ENCODE peak calls at places on chromosomes 6 and 20, in six cellular contexts. One of them, this sample, is unnamed.

GRCh38 chr6:96844530-96844929 is 7.3 kb upstream of the GPR63 start:
- DNase-seq in body of pancreas: no peak
- DNase-seq in heart right ventricle: no peak
- DNase-seq in ovary: no peak
- DNase-seq in CD14-positive monocyte: no peak
- DNase-seq in astrocyte of the cerebellum: no peak
- DNase-seq in this sample: no peak

GRCh38 chr6:139584599-139584998 is 210.2 kb upstream of the CITED2 start:
- DNase-seq in body of pancreas: no peak
- DNase-seq in heart right ventricle: no peak
- DNase-seq in ovary: no peak
- DNase-seq in CD14-positive monocyte: no peak
- DNase-seq in astrocyte of the cerebellum: no peak
- DNase-seq in this sample: no peak

GRCh38 chr20:38769376-38770295 is 21.4 kb downstream of the ACTR5 start:
- DNase-seq in body of pancreas: no peak
- DNase-seq in heart right ventricle: no peak
- DNase-seq in ovary: no peak
- DNase-seq in CD14-positive monocyte: no peak
- DNase-seq in astrocyte of the cerebellum: no peak
- DNase-seq in this sample: no peak

GRCh38 chr6:23305325-23305943 is 736.1 kb downstream of the HDGFL1 start:
- DNase-seq in body of pancreas: no peak
- DNase-seq in heart right ventricle: no peak
- DNase-seq in ovary: no peak
- DNase-seq in CD14-positive monocyte: no peak
- DNase-seq in astrocyte of the cerebellum: no peak
- DNase-seq in this sample: no peak

GRCh38 chr6:3389390-3390167 is 67.3 kb downstream of the SLC22A23 start:
- DNase-seq in body of pancreas: no peak
- DNase-seq in heart right ventricle: no peak
- DNase-seq in ovary: no peak
- DNase-seq in CD14-positive monocyte: no peak
- DNase-seq in astrocyte of the cerebellum: peak; percentile 92
- DNase-seq in this sample: peak; percentile 51

GRCh38 chr20:50484271-50484976 is 25.8 kb upstream of the PTPN1 start:
- DNase-seq in body of pancreas: no peak
- DNase-seq in heart right ventricle: no peak
- DNase-seq in ovary: no peak
- DNase-seq in CD14-positive monocyte: no peak
- DNase-seq in astrocyte of the cerebellum: no peak
- DNase-seq in this sample: no peak

GRCh38 chr20:35235881-35236280 is 9.4 kb downstream of the MMP24 start:
- DNase-seq in body of pancreas: no peak
- DNase-seq in heart right ventricle: no peak
- DNase-seq in ovary: no peak
- DNase-seq in CD14-positive monocyte: no peak
- DNase-seq in astrocyte of the cerebellum: no peak
- DNase-seq in this sample: no peak

GRCh38 chr6:147043994-147044477 is 160.2 kb upstream of the STXBP5 start:
- DNase-seq in body of pancreas: no peak
- DNase-seq in heart right ventricle: no peak
- DNase-seq in ovary: no peak
- DNase-seq in CD14-positive monocyte: no peak
- DNase-seq in astrocyte of the cerebellum: no peak
- DNase-seq in this sample: peak; percentile 61

GRCh38 chr6:158625881-158626305 is 18.6 kb downstream of the DYNLT1 start:
- DNase-seq in body of pancreas: no peak
- DNase-seq in heart right ventricle: no peak
- DNase-seq in ovary: peak; percentile 69
- DNase-seq in CD14-positive monocyte: no peak
- DNase-seq in astrocyte of the cerebellum: no peak
- DNase-seq in this sample: no peak

DNA sequence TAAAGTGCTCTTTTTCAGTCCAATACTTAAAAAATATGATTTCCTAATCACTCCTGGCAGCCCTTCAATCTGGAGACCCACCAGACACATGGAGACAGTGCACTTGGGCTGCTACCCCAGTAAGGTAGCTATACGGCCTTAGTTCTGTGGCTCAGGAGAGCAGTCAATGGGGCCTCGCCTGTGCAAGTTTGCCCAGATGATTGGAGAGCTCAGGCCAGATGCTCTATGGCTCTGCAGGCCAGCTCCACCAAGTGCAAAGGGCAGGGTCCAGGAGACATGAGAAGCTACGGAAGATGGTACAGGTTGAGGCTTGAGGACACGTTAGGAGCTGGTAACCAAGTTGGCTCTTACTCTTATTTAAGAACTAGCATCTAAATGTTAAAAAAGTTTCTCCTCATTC is 30.7 kb downstream of the STK38 start:
- DNase-seq in body of pancreas: no peak
- DNase-seq in heart right ventricle: no peak
- DNase-seq in ovary: no peak
- DNase-seq in CD14-positive monocyte: no peak
- DNase-seq in astrocyte of the cerebellum: no peak
- DNase-seq in this sample: no peak
- TF ChIP-seq CTCF in body of pancreas: no peak
- TF ChIP-seq CTCF in heart right ventricle: no peak
- TF ChIP-seq CTCF in ovary: no peak
- TF ChIP-seq CTCF in CD14-positive monocyte: no peak
- TF ChIP-seq CTCF in astrocyte of the cerebellum: no peak
- TF ChIP-seq CTCF in this sample: no peak

DNA sequence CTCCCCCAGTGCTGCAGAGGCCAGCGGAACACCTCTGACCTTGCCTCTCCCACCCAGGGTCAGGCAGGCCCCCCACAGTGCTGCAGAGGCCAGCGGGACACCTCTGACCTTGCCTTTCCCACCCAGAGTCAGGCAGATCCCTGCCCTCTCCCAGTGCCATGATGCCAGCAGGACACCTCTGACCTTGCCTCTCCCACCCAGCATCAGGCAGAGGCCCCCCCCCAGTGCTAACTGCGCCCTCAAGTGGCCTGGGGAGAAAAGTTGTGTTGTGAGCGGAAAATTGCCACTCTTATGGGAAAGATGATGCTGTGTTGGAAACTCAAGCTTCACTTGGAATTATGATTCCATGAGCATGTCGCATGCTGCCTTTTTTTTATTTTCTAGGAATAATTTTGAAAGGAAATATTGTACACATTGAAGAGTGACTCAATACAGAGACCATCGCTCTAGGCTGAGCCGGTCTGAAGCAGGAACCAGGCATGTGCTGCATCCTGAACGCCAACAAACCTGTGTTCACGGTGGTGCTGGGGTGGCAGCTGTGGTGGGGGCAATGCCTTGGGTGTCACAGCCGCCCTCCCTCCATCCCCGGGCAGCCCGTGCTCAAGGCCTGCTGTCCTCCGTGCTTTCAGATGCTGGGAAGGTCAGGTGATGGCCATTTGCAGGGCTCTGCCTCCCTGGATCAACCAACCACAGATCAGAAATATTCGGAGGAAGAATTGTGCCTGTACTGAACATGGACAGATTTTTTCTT is 98.6 kb downstream of the CDH4 start:
- DNase-seq in body of pancreas: no peak
- DNase-seq in heart right ventricle: no peak
- DNase-seq in ovary: no peak
- DNase-seq in CD14-positive monocyte: no peak
- DNase-seq in astrocyte of the cerebellum: no peak
- DNase-seq in this sample: no peak
- TF ChIP-seq CTCF in body of pancreas: no peak
- TF ChIP-seq CTCF in heart right ventricle: no peak
- TF ChIP-seq CTCF in ovary: no peak
- TF ChIP-seq CTCF in CD14-positive monocyte: no peak
- TF ChIP-seq CTCF in astrocyte of the cerebellum: peak; percentile 5
- TF ChIP-seq CTCF in this sample: no peak

DNA sequence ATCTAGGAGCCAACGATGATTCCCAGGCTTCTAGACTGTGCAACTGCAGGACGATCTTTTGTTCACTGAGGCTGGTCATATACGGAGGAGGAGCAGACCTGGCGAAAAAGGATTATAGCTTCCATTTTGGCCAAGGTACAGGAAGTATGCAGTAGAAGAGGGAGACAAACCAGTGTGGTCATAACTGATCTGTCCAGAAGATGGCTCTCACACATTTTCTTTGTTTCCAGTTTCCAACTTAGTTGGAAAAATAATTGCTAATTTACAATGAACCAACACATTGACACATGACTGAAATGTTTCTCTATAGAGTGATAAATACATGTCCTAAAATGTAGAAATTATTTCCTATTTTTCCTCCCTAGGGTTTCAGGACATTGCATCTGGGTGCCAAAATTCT is 364.1 kb upstream of the BTBD3 start:
- DNase-seq in body of pancreas: no peak
- DNase-seq in heart right ventricle: no peak
- DNase-seq in ovary: no peak
- DNase-seq in CD14-positive monocyte: no peak
- DNase-seq in astrocyte of the cerebellum: no peak
- DNase-seq in this sample: peak; percentile 29
- TF ChIP-seq CTCF in body of pancreas: peak; percentile 13
- TF ChIP-seq CTCF in heart right ventricle: peak; percentile 41
- TF ChIP-seq CTCF in ovary: no peak
- TF ChIP-seq CTCF in CD14-positive monocyte: no peak
- TF ChIP-seq CTCF in astrocyte of the cerebellum: peak; percentile 52
- TF ChIP-seq CTCF in this sample: peak; percentile 50

GRCh38 chr20:33444797-33445560 is 1.4 kb upstream of the SNTA1 start:
- DNase-seq in body of pancreas: no peak
- DNase-seq in heart right ventricle: no peak
- DNase-seq in ovary: no peak
- DNase-seq in CD14-positive monocyte: no peak
- DNase-seq in astrocyte of the cerebellum: no peak
- DNase-seq in this sample: peak; percentile 62
- TF ChIP-seq CTCF in body of pancreas: no peak
- TF ChIP-seq CTCF in heart right ventricle: peak; percentile 55
- TF ChIP-seq CTCF in ovary: no peak
- TF ChIP-seq CTCF in CD14-positive monocyte: no peak
- TF ChIP-seq CTCF in astrocyte of the cerebellum: no peak
- TF ChIP-seq CTCF in this sample: peak; percentile 42

DNA sequence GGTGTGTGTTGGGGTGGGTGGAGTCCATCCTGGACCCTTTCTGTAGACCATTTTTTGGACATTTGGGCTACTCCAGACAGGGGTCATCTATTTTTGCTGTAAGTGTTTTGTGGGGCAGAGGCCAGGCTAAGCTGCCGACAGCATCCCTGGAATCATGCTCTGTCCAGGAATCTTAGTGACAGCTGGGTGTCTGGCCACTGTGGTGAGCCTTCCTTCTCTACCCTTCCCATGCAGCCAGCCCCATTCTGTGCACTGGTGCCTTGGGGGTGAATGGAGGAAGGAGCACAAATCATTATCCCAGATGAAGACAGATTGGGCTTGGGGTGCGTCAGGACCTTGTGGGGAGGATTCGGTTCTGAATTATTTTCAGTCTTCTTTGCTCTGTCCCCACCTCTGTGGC is 20.2 kb downstream of the TOX2 start:
- DNase-seq in body of pancreas: no peak
- DNase-seq in heart right ventricle: no peak
- DNase-seq in ovary: no peak
- DNase-seq in CD14-positive monocyte: no peak
- DNase-seq in astrocyte of the cerebellum: no peak
- DNase-seq in this sample: no peak
- TF ChIP-seq CTCF in body of pancreas: no peak
- TF ChIP-seq CTCF in heart right ventricle: no peak
- TF ChIP-seq CTCF in ovary: no peak
- TF ChIP-seq CTCF in CD14-positive monocyte: no peak
- TF ChIP-seq CTCF in astrocyte of the cerebellum: no peak
- TF ChIP-seq CTCF in this sample: no peak

GRCh38 chr6:12291785-12292604 is 1.8 kb downstream of the EDN1 start:
- DNase-seq in body of pancreas: peak; percentile 47
- DNase-seq in heart right ventricle: no peak
- DNase-seq in ovary: no peak
- DNase-seq in CD14-positive monocyte: no peak
- DNase-seq in astrocyte of the cerebellum: no peak
- DNase-seq in this sample: peak; percentile 70
- TF ChIP-seq CTCF in body of pancreas: peak; percentile 46
- TF ChIP-seq CTCF in heart right ventricle: peak; percentile 62
- TF ChIP-seq CTCF in ovary: no peak
- TF ChIP-seq CTCF in CD14-positive monocyte: peak; percentile 11
- TF ChIP-seq CTCF in astrocyte of the cerebellum: peak; percentile 41
- TF ChIP-seq CTCF in this sample: peak; percentile 39

DNA sequence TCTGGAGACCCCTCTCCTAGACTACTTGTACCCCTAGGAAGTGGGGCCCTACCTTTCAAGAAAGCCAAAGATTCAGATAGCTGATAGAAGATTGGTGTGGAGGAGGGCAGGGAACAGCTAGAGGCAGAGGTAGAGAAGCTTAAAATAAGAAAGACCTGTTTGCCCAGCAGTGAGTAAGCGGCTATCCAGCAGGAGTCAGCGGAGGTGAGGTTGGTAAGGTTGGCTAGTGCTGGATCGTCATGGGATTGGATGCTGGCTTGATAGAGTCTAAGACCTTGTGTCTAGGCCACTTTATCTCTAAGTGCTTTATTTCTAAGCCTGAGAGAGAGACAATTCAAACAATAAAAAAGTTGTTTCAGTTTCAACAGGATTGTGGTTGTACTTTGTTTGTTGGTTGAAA is 19.1 kb downstream of the ANKS1A start:
- DNase-seq in body of pancreas: no peak
- DNase-seq in heart right ventricle: no peak
- DNase-seq in ovary: no peak
- DNase-seq in CD14-positive monocyte: no peak
- DNase-seq in astrocyte of the cerebellum: no peak
- DNase-seq in this sample: peak; percentile 34
- TF ChIP-seq CTCF in body of pancreas: no peak
- TF ChIP-seq CTCF in heart right ventricle: no peak
- TF ChIP-seq CTCF in ovary: no peak
- TF ChIP-seq CTCF in CD14-positive monocyte: no peak
- TF ChIP-seq CTCF in astrocyte of the cerebellum: no peak
- TF ChIP-seq CTCF in this sample: no peak

GRCh38 chr20:33686984-33687366 is 790 bp upstream of the E2F1 start:
- DNase-seq in body of pancreas: no peak
- DNase-seq in heart right ventricle: no peak
- DNase-seq in ovary: no peak
- DNase-seq in CD14-positive monocyte: no peak
- DNase-seq in astrocyte of the cerebellum: no peak
- DNase-seq in this sample: no peak

GRCh38 chr20:33687370-33687915 is 1.3 kb upstream of the E2F1 start:
- DNase-seq in body of pancreas: no peak
- DNase-seq in heart right ventricle: no peak
- DNase-seq in ovary: no peak
- DNase-seq in CD14-positive monocyte: no peak
- DNase-seq in astrocyte of the cerebellum: no peak
- DNase-seq in this sample: no peak

GRCh38 chr20:33684533-33685327 is 1.5 kb downstream of the E2F1 start:
- DNase-seq in body of pancreas: no peak
- DNase-seq in heart right ventricle: no peak
- DNase-seq in ovary: peak; percentile 60
- DNase-seq in CD14-positive monocyte: no peak
- DNase-seq in astrocyte of the cerebellum: no peak
- DNase-seq in this sample: no peak

GRCh38 chr20:33685328-33686007 is 717 bp downstream of the E2F1 start:
- DNase-seq in body of pancreas: no peak
- DNase-seq in heart right ventricle: no peak
- DNase-seq in ovary: peak; percentile 46
- DNase-seq in CD14-positive monocyte: no peak
- DNase-seq in astrocyte of the cerebellum: no peak
- DNase-seq in this sample: no peak

GRCh38 chr20:33686008-33686983 is at the start of gene E2F1:
- DNase-seq in body of pancreas: peak; percentile 96
- DNase-seq in heart right ventricle: peak; percentile 95
- DNase-seq in ovary: peak; percentile 95
- DNase-seq in CD14-positive monocyte: peak; percentile 91
- DNase-seq in astrocyte of the cerebellum: peak; percentile 70
- DNase-seq in this sample: peak; percentile 95
- TF ChIP-seq CTCF in body of pancreas: peak; percentile 42
- TF ChIP-seq CTCF in heart right ventricle: peak; percentile 72
- TF ChIP-seq CTCF in ovary: peak; percentile 31
- TF ChIP-seq CTCF in CD14-positive monocyte: peak; percentile 26
- TF ChIP-seq CTCF in astrocyte of the cerebellum: peak; percentile 30
- TF ChIP-seq CTCF in this sample: peak; percentile 20